ENCODE peak calls at places on chromosome 18, in eight cellular contexts. One of them, this sample, is unnamed.

GRCh38 chr18:12028040-12028628 is 46.8 kb downstream of the IMPA2 start:
- DNase-seq in upper lobe of right lung: no peak
- DNase-seq in thyroid gland: no peak
- DNase-seq in OCI-LY7: peak
- DNase-seq in fibroblast of lung: no peak
- DNase-seq in neural progenitor cell: no peak
- DNase-seq in IMR-90: no peak
- DNase-seq in fibroblast of the aortic adventitia: no peak
- DNase-seq in this sample: no peak

GRCh38 chr18:63545094-63545493 is 2.9 kb downstream of the SERPINB12 start:
- DNase-seq in upper lobe of right lung: no peak
- DNase-seq in fibroblast of the aortic adventitia: no peak
- DNase-seq in neural progenitor cell: no peak
- DNase-seq in OCI-LY7: no peak
- DNase-seq in thyroid gland: no peak
- DNase-seq in fibroblast of lung: no peak
- DNase-seq in IMR-90: no peak
- DNase-seq in this sample: no peak

GRCh38 chr18:33469699-33470098 is 29.2 kb upstream of the CCDC178 start:
- DNase-seq in IMR-90: no peak
- DNase-seq in OCI-LY7: no peak
- DNase-seq in neural progenitor cell: no peak
- DNase-seq in fibroblast of lung: no peak
- DNase-seq in thyroid gland: no peak
- DNase-seq in fibroblast of the aortic adventitia: no peak
- DNase-seq in upper lobe of right lung: no peak
- DNase-seq in this sample: no peak

GRCh38 chr18:24727685-24728084 is 267.2 kb downstream of the HRH4 start:
- DNase-seq in IMR-90: no peak
- DNase-seq in fibroblast of the aortic adventitia: no peak
- DNase-seq in neural progenitor cell: peak
- DNase-seq in fibroblast of lung: no peak
- DNase-seq in OCI-LY7: peak
- DNase-seq in upper lobe of right lung: no peak
- DNase-seq in thyroid gland: no peak
- DNase-seq in this sample: no peak

GRCh38 chr18:56479836-56480235 is 158.6 kb downstream of the TXNL1 start:
- DNase-seq in fibroblast of lung: no peak
- DNase-seq in upper lobe of right lung: no peak
- DNase-seq in OCI-LY7: no peak
- DNase-seq in fibroblast of the aortic adventitia: no peak
- DNase-seq in IMR-90: no peak
- DNase-seq in neural progenitor cell: no peak
- DNase-seq in thyroid gland: no peak
- DNase-seq in this sample: no peak

GRCh38 chr18:59067873-59068272 is 71.8 kb upstream of the SEC11C start:
- DNase-seq in thyroid gland: peak
- DNase-seq in fibroblast of the aortic adventitia: peak
- DNase-seq in IMR-90: peak
- DNase-seq in neural progenitor cell: peak
- DNase-seq in OCI-LY7: peak
- DNase-seq in fibroblast of lung: no peak
- DNase-seq in upper lobe of right lung: no peak
- DNase-seq in this sample: peak

GRCh38 chr18:24023185-24023814 is 8.7 kb downstream of the TTC39C start:
- DNase-seq in fibroblast of the aortic adventitia: no peak
- DNase-seq in thyroid gland: no peak
- DNase-seq in fibroblast of lung: no peak
- DNase-seq in neural progenitor cell: peak
- DNase-seq in IMR-90: no peak
- DNase-seq in upper lobe of right lung: no peak
- DNase-seq in OCI-LY7: no peak
- DNase-seq in this sample: no peak

GRCh38 chr18:12005542-12006487 is 24.5 kb downstream of the IMPA2 start:
- DNase-seq in fibroblast of the aortic adventitia: peak
- DNase-seq in fibroblast of lung: no peak
- DNase-seq in thyroid gland: peak
- DNase-seq in OCI-LY7: no peak
- DNase-seq in neural progenitor cell: no peak
- DNase-seq in IMR-90: no peak
- DNase-seq in upper lobe of right lung: no peak
- DNase-seq in this sample: peak

GRCh38 chr18:12366379-12366778 is 10.6 kb downstream of the AFG3L2 start:
- DNase-seq in fibroblast of the aortic adventitia: no peak
- DNase-seq in thyroid gland: no peak
- DNase-seq in upper lobe of right lung: no peak
- DNase-seq in IMR-90: no peak
- DNase-seq in fibroblast of lung: no peak
- DNase-seq in neural progenitor cell: no peak
- DNase-seq in OCI-LY7: no peak
- DNase-seq in this sample: no peak

GRCh38 chr18:27656167-27656778 is 471.2 kb upstream of the CHST9 start:
- DNase-seq in fibroblast of the aortic adventitia: no peak
- DNase-seq in OCI-LY7: no peak
- DNase-seq in neural progenitor cell: no peak
- DNase-seq in fibroblast of lung: no peak
- DNase-seq in upper lobe of right lung: no peak
- DNase-seq in IMR-90: no peak
- DNase-seq in thyroid gland: no peak
- DNase-seq in this sample: peak

GRCh38 chr18:34806527-34806926 is 96.4 kb downstream of the DTNA start:
- DNase-seq in thyroid gland: peak
- DNase-seq in neural progenitor cell: no peak
- DNase-seq in upper lobe of right lung: no peak
- DNase-seq in OCI-LY7: no peak
- DNase-seq in fibroblast of lung: no peak
- DNase-seq in fibroblast of the aortic adventitia: peak
- DNase-seq in IMR-90: no peak
- DNase-seq in this sample: no peak

GRCh38 chr18:57095884-57096283 is 51.0 kb upstream of the BOD1L2 start:
- DNase-seq in fibroblast of lung: no peak
- DNase-seq in fibroblast of the aortic adventitia: peak
- DNase-seq in thyroid gland: no peak
- DNase-seq in neural progenitor cell: peak
- DNase-seq in upper lobe of right lung: no peak
- DNase-seq in IMR-90: no peak
- DNase-seq in OCI-LY7: no peak
- DNase-seq in this sample: no peak

GRCh38 chr18:5628512-5629255 is 84.9 kb upstream of the EPB41L3 start:
- DNase-seq in fibroblast of the aortic adventitia: peak
- DNase-seq in fibroblast of lung: peak
- DNase-seq in OCI-LY7: no peak
- DNase-seq in thyroid gland: peak
- DNase-seq in upper lobe of right lung: peak
- DNase-seq in neural progenitor cell: peak
- DNase-seq in IMR-90: peak
- DNase-seq in this sample: no peak

GRCh38 chr18:43279015-43279758 is 1.9 kb upstream of the SYT4 start:
- DNase-seq in IMR-90: no peak
- DNase-seq in neural progenitor cell: peak
- DNase-seq in fibroblast of the aortic adventitia: no peak
- DNase-seq in thyroid gland: no peak
- DNase-seq in fibroblast of lung: peak
- DNase-seq in upper lobe of right lung: no peak
- DNase-seq in OCI-LY7: peak
- DNase-seq in this sample: peak

GRCh38 chr18:26225022-26225693 is 1.1 kb upstream of the TAF4B start:
- DNase-seq in upper lobe of right lung: no peak
- DNase-seq in fibroblast of lung: no peak
- DNase-seq in thyroid gland: no peak
- DNase-seq in fibroblast of the aortic adventitia: no peak
- DNase-seq in neural progenitor cell: peak
- DNase-seq in IMR-90: no peak
- DNase-seq in OCI-LY7: no peak
- DNase-seq in this sample: no peak

GRCh38 chr18:63676526-63676925 is 14.8 kb upstream of the SERPINB3 start:
- DNase-seq in OCI-LY7: peak
- DNase-seq in upper lobe of right lung: no peak
- DNase-seq in fibroblast of the aortic adventitia: no peak
- DNase-seq in IMR-90: no peak
- DNase-seq in fibroblast of lung: no peak
- DNase-seq in thyroid gland: no peak
- DNase-seq in neural progenitor cell: peak
- DNase-seq in this sample: peak

GRCh38 chr18:54149078-54149697 is 75.3 kb downstream of the MBD2 start:
- DNase-seq in IMR-90: peak
- DNase-seq in upper lobe of right lung: no peak
- DNase-seq in fibroblast of lung: peak
- DNase-seq in fibroblast of the aortic adventitia: peak
- DNase-seq in OCI-LY7: no peak
- DNase-seq in neural progenitor cell: no peak
- DNase-seq in thyroid gland: peak
- DNase-seq in this sample: peak

GRCh38 chr18:35672897-35673296 is 91.4 kb downstream of the GALNT1 start:
- DNase-seq in IMR-90: peak
- DNase-seq in fibroblast of lung: peak
- DNase-seq in fibroblast of the aortic adventitia: no peak
- DNase-seq in neural progenitor cell: no peak
- DNase-seq in OCI-LY7: no peak
- DNase-seq in upper lobe of right lung: no peak
- DNase-seq in thyroid gland: no peak
- DNase-seq in this sample: no peak

GRCh38 chr18:69435000-69435399 is 34.3 kb downstream of the DOK6 start:
- DNase-seq in OCI-LY7: no peak
- DNase-seq in upper lobe of right lung: no peak
- DNase-seq in IMR-90: no peak
- DNase-seq in neural progenitor cell: no peak
- DNase-seq in fibroblast of the aortic adventitia: no peak
- DNase-seq in fibroblast of lung: no peak
- DNase-seq in thyroid gland: no peak
- DNase-seq in this sample: no peak
- H3K4me3 ChIP-seq in OCI-LY7: no peak
- H3K4me3 ChIP-seq in upper lobe of right lung: no peak
- H3K4me3 ChIP-seq in IMR-90: no peak
- H3K4me3 ChIP-seq in neural progenitor cell: no peak
- H3K4me3 ChIP-seq in fibroblast of the aortic adventitia: no peak
- H3K4me3 ChIP-seq in fibroblast of lung: no peak
- H3K4me3 ChIP-seq in thyroid gland: no peak
- H3K4me3 ChIP-seq in this sample: no peak

DNA sequence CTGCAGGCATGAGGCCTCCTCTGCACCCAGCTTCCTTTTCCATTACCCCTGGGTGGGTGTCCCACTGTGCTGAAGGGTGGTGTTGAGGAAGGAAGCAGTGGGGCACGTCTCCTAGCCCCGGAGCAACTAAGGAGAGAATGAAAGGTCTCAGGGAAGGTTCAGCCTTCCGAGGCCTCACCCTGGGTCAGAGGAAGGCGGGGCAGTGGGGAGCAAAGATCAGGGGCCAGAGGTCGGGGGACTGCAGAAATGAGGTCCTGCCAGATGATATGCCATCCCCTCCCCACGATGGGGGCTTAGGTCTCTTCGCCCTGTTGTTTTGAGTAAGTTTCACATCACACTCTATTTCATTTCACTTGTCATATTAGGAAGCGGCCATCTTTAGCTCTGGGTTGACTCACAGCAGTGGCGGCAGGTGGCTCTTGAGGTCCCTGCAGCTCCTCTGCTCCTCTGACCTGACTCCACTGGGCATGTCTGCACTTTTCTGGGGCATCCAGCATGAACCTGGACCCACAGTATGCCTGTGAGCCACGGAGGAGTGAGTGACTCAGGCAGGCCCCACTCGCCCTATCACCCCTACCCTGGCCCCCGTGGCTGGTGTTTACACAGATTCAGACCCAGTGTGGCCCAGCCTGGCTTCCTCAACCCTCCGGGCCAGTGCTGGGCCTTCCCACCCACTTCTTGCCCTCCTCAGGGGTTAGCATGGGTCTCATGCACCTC is 153.7 kb upstream of the SMAD2 start:
- DNase-seq in fibroblast of lung: no peak
- DNase-seq in thyroid gland: no peak
- DNase-seq in neural progenitor cell: no peak
- DNase-seq in upper lobe of right lung: no peak
- DNase-seq in IMR-90: no peak
- DNase-seq in fibroblast of the aortic adventitia: no peak
- DNase-seq in OCI-LY7: no peak
- DNase-seq in this sample: no peak
- TF ChIP-seq CTCF in fibroblast of lung: no peak
- TF ChIP-seq CTCF in thyroid gland: no peak
- TF ChIP-seq CTCF in neural progenitor cell: no peak
- TF ChIP-seq CTCF in upper lobe of right lung: no peak
- TF ChIP-seq CTCF in IMR-90: no peak
- TF ChIP-seq CTCF in fibroblast of the aortic adventitia: no peak
- TF ChIP-seq CTCF in OCI-LY7: no peak
- TF ChIP-seq CTCF in this sample: no peak

GRCh38 chr18:79962835-79963657 is 1.4 kb upstream of the HSBP1L1 start:
- DNase-seq in neural progenitor cell: peak
- DNase-seq in thyroid gland: no peak
- DNase-seq in fibroblast of lung: no peak
- DNase-seq in fibroblast of the aortic adventitia: no peak
- DNase-seq in OCI-LY7: no peak
- DNase-seq in upper lobe of right lung: no peak
- DNase-seq in IMR-90: no peak
- DNase-seq in this sample: peak

GRCh38 chr18:79962311-79962710 is 2.1 kb upstream of the HSBP1L1 start:
- DNase-seq in neural progenitor cell: no peak
- DNase-seq in thyroid gland: peak
- DNase-seq in OCI-LY7: no peak
- DNase-seq in upper lobe of right lung: peak
- DNase-seq in fibroblast of the aortic adventitia: peak
- DNase-seq in fibroblast of lung: no peak
- DNase-seq in IMR-90: peak
- DNase-seq in this sample: no peak

GRCh38 chr18:79964330-79965118 is at the start of gene HSBP1L1:
- DNase-seq in IMR-90: no peak
- DNase-seq in thyroid gland: peak
- DNase-seq in upper lobe of right lung: peak
- DNase-seq in neural progenitor cell: peak
- DNase-seq in OCI-LY7: peak
- DNase-seq in fibroblast of lung: peak
- DNase-seq in fibroblast of the aortic adventitia: peak
- DNase-seq in this sample: peak

GRCh38 chr18:79965119-79965902 is 868 bp downstream of the HSBP1L1 start:
- DNase-seq in fibroblast of the aortic adventitia: peak
- DNase-seq in upper lobe of right lung: peak
- DNase-seq in fibroblast of lung: peak
- DNase-seq in IMR-90: peak
- DNase-seq in OCI-LY7: no peak
- DNase-seq in neural progenitor cell: no peak
- DNase-seq in thyroid gland: peak
- DNase-seq in this sample: peak

GRCh38 chr18:79963658-79964329 is 649 bp upstream of the HSBP1L1 start:
- DNase-seq in neural progenitor cell: no peak
- DNase-seq in fibroblast of lung: no peak
- DNase-seq in IMR-90: no peak
- DNase-seq in fibroblast of the aortic adventitia: no peak
- DNase-seq in thyroid gland: no peak
- DNase-seq in upper lobe of right lung: no peak
- DNase-seq in OCI-LY7: no peak
- DNase-seq in this sample: no peak
- H3K4me3 ChIP-seq in neural progenitor cell: peak
- H3K4me3 ChIP-seq in fibroblast of lung: no peak
- H3K4me3 ChIP-seq in IMR-90: no peak
- H3K4me3 ChIP-seq in fibroblast of the aortic adventitia: peak
- H3K4me3 ChIP-seq in thyroid gland: peak
- H3K4me3 ChIP-seq in upper lobe of right lung: peak
- H3K4me3 ChIP-seq in OCI-LY7: peak
- H3K4me3 ChIP-seq in this sample: peak

DNA sequence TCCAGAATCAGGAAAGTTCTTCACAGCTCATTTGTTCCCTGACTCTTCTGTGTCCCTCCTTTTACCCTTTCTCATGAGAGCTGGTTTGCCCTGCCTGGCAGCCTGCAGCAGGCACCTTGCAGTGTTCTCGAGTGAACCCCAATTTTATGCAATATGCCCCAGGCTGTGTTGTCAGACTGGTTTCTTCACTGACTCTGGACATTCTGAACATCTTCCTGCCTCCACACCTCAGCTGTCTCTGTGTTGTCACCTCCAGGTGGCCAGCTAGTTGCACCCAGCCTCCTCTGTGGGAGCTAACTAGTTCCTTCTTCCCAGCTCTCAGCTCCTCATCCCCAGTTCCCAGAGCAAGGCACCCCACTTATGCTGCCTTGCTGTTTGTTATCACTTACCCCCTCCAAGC is 5.5 kb downstream of the SETBP1 start:
- DNase-seq in OCI-LY7: no peak
- DNase-seq in upper lobe of right lung: no peak
- DNase-seq in fibroblast of lung: no peak
- DNase-seq in thyroid gland: no peak
- DNase-seq in neural progenitor cell: no peak
- DNase-seq in IMR-90: no peak
- DNase-seq in fibroblast of the aortic adventitia: no peak
- DNase-seq in this sample: no peak
- TF ChIP-seq CTCF in OCI-LY7: no peak
- TF ChIP-seq CTCF in upper lobe of right lung: no peak
- TF ChIP-seq CTCF in fibroblast of lung: no peak
- TF ChIP-seq CTCF in thyroid gland: no peak
- TF ChIP-seq CTCF in neural progenitor cell: no peak
- TF ChIP-seq CTCF in IMR-90: no peak
- TF ChIP-seq CTCF in fibroblast of the aortic adventitia: no peak
- TF ChIP-seq CTCF in this sample: no peak